ENCODE peak calls at places on chromosome 5, in ten cellular contexts. One of them, this sample, is unnamed.

GRCh38 chr5:150505041-150505511 is 2.9 kb upstream of the NDST1 start:
- DNase-seq in dorsolateral prefrontal cortex: no peak
- DNase-seq in WTC11: no peak
- DNase-seq in NB4: no peak
- DNase-seq in thyroid gland: no peak
- DNase-seq in progenitor cell of endocrine pancreas: no peak
- DNase-seq in K562: no peak
- DNase-seq in transverse colon: no peak
- DNase-seq in HFFc6: no peak
- DNase-seq in psoas muscle: peak
- DNase-seq in this sample: no peak

GRCh38 chr5:149429839-149430721 is 51.0 kb upstream of the IL17B start:
- DNase-seq in dorsolateral prefrontal cortex: no peak
- DNase-seq in WTC11: peak
- DNase-seq in NB4: peak
- DNase-seq in thyroid gland: no peak
- DNase-seq in progenitor cell of endocrine pancreas: no peak
- DNase-seq in K562: peak
- DNase-seq in transverse colon: no peak
- DNase-seq in HFFc6: no peak
- DNase-seq in psoas muscle: peak
- DNase-seq in this sample: no peak

GRCh38 chr5:42366051-42366450 is 57.2 kb upstream of the GHR start:
- DNase-seq in dorsolateral prefrontal cortex: no peak
- DNase-seq in WTC11: no peak
- DNase-seq in NB4: no peak
- DNase-seq in thyroid gland: no peak
- DNase-seq in progenitor cell of endocrine pancreas: no peak
- DNase-seq in K562: no peak
- DNase-seq in transverse colon: no peak
- DNase-seq in HFFc6: no peak
- DNase-seq in psoas muscle: no peak
- DNase-seq in this sample: no peak

GRCh38 chr5:15463231-15463630 is 36.7 kb upstream of the FBXL7 start:
- DNase-seq in dorsolateral prefrontal cortex: peak
- DNase-seq in WTC11: no peak
- DNase-seq in NB4: no peak
- DNase-seq in thyroid gland: no peak
- DNase-seq in progenitor cell of endocrine pancreas: no peak
- DNase-seq in K562: no peak
- DNase-seq in transverse colon: no peak
- DNase-seq in HFFc6: peak
- DNase-seq in psoas muscle: no peak
- DNase-seq in this sample: no peak

GRCh38 chr5:43141211-43141610 is 20.5 kb downstream of the ZNF131 start:
- DNase-seq in dorsolateral prefrontal cortex: no peak
- DNase-seq in WTC11: no peak
- DNase-seq in NB4: no peak
- DNase-seq in thyroid gland: no peak
- DNase-seq in progenitor cell of endocrine pancreas: no peak
- DNase-seq in K562: no peak
- DNase-seq in transverse colon: no peak
- DNase-seq in HFFc6: no peak
- DNase-seq in psoas muscle: no peak
- DNase-seq in this sample: no peak

GRCh38 chr5:124263680-124264491 is 482.6 kb downstream of the ZNF608 start:
- DNase-seq in dorsolateral prefrontal cortex: no peak
- DNase-seq in WTC11: peak
- DNase-seq in NB4: no peak
- DNase-seq in thyroid gland: peak
- DNase-seq in progenitor cell of endocrine pancreas: no peak
- DNase-seq in K562: no peak
- DNase-seq in transverse colon: no peak
- DNase-seq in HFFc6: no peak
- DNase-seq in psoas muscle: no peak
- DNase-seq in this sample: no peak

GRCh38 chr5:6638236-6638635 is 5.0 kb downstream of the SRD5A1 start:
- DNase-seq in dorsolateral prefrontal cortex: no peak
- DNase-seq in WTC11: no peak
- DNase-seq in NB4: peak
- DNase-seq in thyroid gland: no peak
- DNase-seq in progenitor cell of endocrine pancreas: no peak
- DNase-seq in K562: no peak
- DNase-seq in transverse colon: no peak
- DNase-seq in HFFc6: no peak
- DNase-seq in psoas muscle: no peak
- DNase-seq in this sample: no peak

GRCh38 chr5:157203417-157203816 is 22.8 kb downstream of the ITK start:
- DNase-seq in dorsolateral prefrontal cortex: no peak
- DNase-seq in WTC11: no peak
- DNase-seq in NB4: no peak
- DNase-seq in thyroid gland: no peak
- DNase-seq in progenitor cell of endocrine pancreas: no peak
- DNase-seq in K562: no peak
- DNase-seq in transverse colon: no peak
- DNase-seq in HFFc6: no peak
- DNase-seq in psoas muscle: no peak
- DNase-seq in this sample: no peak

GRCh38 chr5:127844631-127845030 is 141.4 kb downstream of the CCDC192 start:
- DNase-seq in dorsolateral prefrontal cortex: peak
- DNase-seq in WTC11: no peak
- DNase-seq in NB4: no peak
- DNase-seq in thyroid gland: no peak
- DNase-seq in progenitor cell of endocrine pancreas: no peak
- DNase-seq in K562: no peak
- DNase-seq in transverse colon: peak
- DNase-seq in HFFc6: no peak
- DNase-seq in psoas muscle: no peak
- DNase-seq in this sample: no peak

GRCh38 chr5:135830384-135831275 is 3.8 kb upstream of the SLC25A48 start:
- DNase-seq in dorsolateral prefrontal cortex: no peak
- DNase-seq in WTC11: no peak
- DNase-seq in NB4: no peak
- DNase-seq in thyroid gland: no peak
- DNase-seq in progenitor cell of endocrine pancreas: no peak
- DNase-seq in K562: no peak
- DNase-seq in transverse colon: no peak
- DNase-seq in HFFc6: no peak
- DNase-seq in psoas muscle: no peak
- DNase-seq in this sample: no peak

GRCh38 chr5:159660401-159660800 is 255.9 kb upstream of the ADRA1B start:
- DNase-seq in dorsolateral prefrontal cortex: no peak
- DNase-seq in WTC11: no peak
- DNase-seq in NB4: no peak
- DNase-seq in thyroid gland: no peak
- DNase-seq in progenitor cell of endocrine pancreas: no peak
- DNase-seq in K562: no peak
- DNase-seq in transverse colon: no peak
- DNase-seq in HFFc6: no peak
- DNase-seq in psoas muscle: no peak
- DNase-seq in this sample: no peak

GRCh38 chr5:134110382-134110781 is 4.1 kb upstream of the TCF7 start:
- DNase-seq in dorsolateral prefrontal cortex: no peak
- DNase-seq in WTC11: no peak
- DNase-seq in NB4: no peak
- DNase-seq in thyroid gland: no peak
- DNase-seq in progenitor cell of endocrine pancreas: no peak
- DNase-seq in K562: no peak
- DNase-seq in transverse colon: no peak
- DNase-seq in HFFc6: no peak
- DNase-seq in psoas muscle: no peak
- DNase-seq in this sample: no peak

GRCh38 chr5:122515709-122516431 is 203.8 kb downstream of the SNCAIP start:
- DNase-seq in dorsolateral prefrontal cortex: no peak
- DNase-seq in WTC11: peak
- DNase-seq in NB4: peak
- DNase-seq in thyroid gland: peak
- DNase-seq in progenitor cell of endocrine pancreas: peak
- DNase-seq in K562: peak
- DNase-seq in transverse colon: peak
- DNase-seq in HFFc6: peak
- DNase-seq in psoas muscle: no peak
- DNase-seq in this sample: peak

GRCh38 chr5:157033071-157033583 is 25.8 kb downstream of the HAVCR1 start:
- DNase-seq in dorsolateral prefrontal cortex: no peak
- DNase-seq in WTC11: no peak
- DNase-seq in NB4: no peak
- DNase-seq in thyroid gland: no peak
- DNase-seq in progenitor cell of endocrine pancreas: no peak
- DNase-seq in K562: no peak
- DNase-seq in transverse colon: no peak
- DNase-seq in HFFc6: no peak
- DNase-seq in psoas muscle: no peak
- DNase-seq in this sample: no peak

DNA sequence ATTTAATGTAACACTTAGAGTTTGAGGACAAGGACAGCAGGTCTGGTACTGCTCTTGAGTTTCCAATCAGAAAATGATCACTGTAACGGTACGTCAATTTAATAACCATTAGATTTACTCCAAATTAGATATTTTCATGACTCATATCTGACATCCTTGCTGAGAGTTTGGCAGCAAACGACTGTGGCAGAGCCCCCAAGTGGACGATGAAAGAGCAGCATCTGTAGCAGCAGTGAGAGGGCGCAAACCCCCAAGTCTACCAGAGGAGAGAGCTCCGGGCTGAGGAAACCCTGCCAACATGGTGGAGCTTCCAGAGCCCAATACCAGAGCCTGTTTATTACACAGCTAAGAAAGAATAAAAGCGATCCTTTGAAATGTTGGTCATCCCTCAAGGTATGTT is 73.2 kb upstream of the EPB41L4A start:
- DNase-seq in dorsolateral prefrontal cortex: no peak
- DNase-seq in WTC11: peak
- DNase-seq in NB4: peak
- DNase-seq in thyroid gland: peak
- DNase-seq in progenitor cell of endocrine pancreas: no peak
- DNase-seq in K562: peak
- DNase-seq in transverse colon: peak
- DNase-seq in HFFc6: peak
- DNase-seq in psoas muscle: peak
- DNase-seq in this sample: peak
- TF ChIP-seq CTCF in dorsolateral prefrontal cortex: peak
- TF ChIP-seq CTCF in WTC11: peak
- TF ChIP-seq CTCF in NB4: peak
- TF ChIP-seq CTCF in thyroid gland: peak
- TF ChIP-seq CTCF in progenitor cell of endocrine pancreas: peak
- TF ChIP-seq CTCF in K562: peak
- TF ChIP-seq CTCF in transverse colon: peak
- TF ChIP-seq CTCF in HFFc6: peak
- TF ChIP-seq CTCF in psoas muscle: peak
- TF ChIP-seq CTCF in this sample: peak

GRCh38 chr5:53037141-53037859 is 48.1 kb downstream of the ITGA2 start:
- DNase-seq in dorsolateral prefrontal cortex: no peak
- DNase-seq in WTC11: no peak
- DNase-seq in NB4: no peak
- DNase-seq in thyroid gland: no peak
- DNase-seq in progenitor cell of endocrine pancreas: no peak
- DNase-seq in K562: no peak
- DNase-seq in transverse colon: no peak
- DNase-seq in HFFc6: peak
- DNase-seq in psoas muscle: no peak
- DNase-seq in this sample: no peak

GRCh38 chr5:53032188-53032587 is 43.0 kb downstream of the ITGA2 start:
- DNase-seq in dorsolateral prefrontal cortex: no peak
- DNase-seq in WTC11: no peak
- DNase-seq in NB4: no peak
- DNase-seq in thyroid gland: no peak
- DNase-seq in progenitor cell of endocrine pancreas: no peak
- DNase-seq in K562: no peak
- DNase-seq in transverse colon: no peak
- DNase-seq in HFFc6: no peak
- DNase-seq in psoas muscle: no peak
- DNase-seq in this sample: no peak

GRCh38 chr5:53034832-53035231 is 45.7 kb downstream of the ITGA2 start:
- DNase-seq in dorsolateral prefrontal cortex: no peak
- DNase-seq in WTC11: no peak
- DNase-seq in NB4: no peak
- DNase-seq in thyroid gland: no peak
- DNase-seq in progenitor cell of endocrine pancreas: no peak
- DNase-seq in K562: no peak
- DNase-seq in transverse colon: no peak
- DNase-seq in HFFc6: no peak
- DNase-seq in psoas muscle: no peak
- DNase-seq in this sample: no peak

GRCh38 chr5:53038196-53038847 is 49.2 kb downstream of the ITGA2 start:
- DNase-seq in dorsolateral prefrontal cortex: no peak
- DNase-seq in WTC11: no peak
- DNase-seq in NB4: no peak
- DNase-seq in thyroid gland: no peak
- DNase-seq in progenitor cell of endocrine pancreas: no peak
- DNase-seq in K562: no peak
- DNase-seq in transverse colon: no peak
- DNase-seq in HFFc6: no peak
- DNase-seq in psoas muscle: peak
- DNase-seq in this sample: no peak

GRCh38 chr5:53035868-53036381 is 46.8 kb downstream of the ITGA2 start:
- DNase-seq in dorsolateral prefrontal cortex: no peak
- DNase-seq in WTC11: no peak
- DNase-seq in NB4: peak
- DNase-seq in thyroid gland: no peak
- DNase-seq in progenitor cell of endocrine pancreas: no peak
- DNase-seq in K562: peak
- DNase-seq in transverse colon: no peak
- DNase-seq in HFFc6: peak
- DNase-seq in psoas muscle: no peak
- DNase-seq in this sample: no peak
- TF ChIP-seq CTCF in dorsolateral prefrontal cortex: no peak
- TF ChIP-seq CTCF in WTC11: no peak
- TF ChIP-seq CTCF in NB4: peak
- TF ChIP-seq CTCF in thyroid gland: no peak
- TF ChIP-seq CTCF in progenitor cell of endocrine pancreas: peak
- TF ChIP-seq CTCF in K562: no peak
- TF ChIP-seq CTCF in transverse colon: peak
- TF ChIP-seq CTCF in HFFc6: peak
- TF ChIP-seq CTCF in psoas muscle: no peak
- TF ChIP-seq CTCF in this sample: peak

GRCh38 chr5:73027361-73027760 is 71.5 kb downstream of the FCHO2 start:
- DNase-seq in dorsolateral prefrontal cortex: no peak
- DNase-seq in WTC11: no peak
- DNase-seq in NB4: no peak
- DNase-seq in thyroid gland: no peak
- DNase-seq in progenitor cell of endocrine pancreas: no peak
- DNase-seq in K562: no peak
- DNase-seq in transverse colon: no peak
- DNase-seq in HFFc6: no peak
- DNase-seq in psoas muscle: no peak
- DNase-seq in this sample: no peak
- TF ChIP-seq CTCF in dorsolateral prefrontal cortex: peak
- TF ChIP-seq CTCF in WTC11: no peak
- TF ChIP-seq CTCF in NB4: no peak
- TF ChIP-seq CTCF in thyroid gland: no peak
- TF ChIP-seq CTCF in progenitor cell of endocrine pancreas: peak
- TF ChIP-seq CTCF in K562: no peak
- TF ChIP-seq CTCF in transverse colon: peak
- TF ChIP-seq CTCF in HFFc6: peak
- TF ChIP-seq CTCF in psoas muscle: peak
- TF ChIP-seq CTCF in this sample: peak

DNA sequence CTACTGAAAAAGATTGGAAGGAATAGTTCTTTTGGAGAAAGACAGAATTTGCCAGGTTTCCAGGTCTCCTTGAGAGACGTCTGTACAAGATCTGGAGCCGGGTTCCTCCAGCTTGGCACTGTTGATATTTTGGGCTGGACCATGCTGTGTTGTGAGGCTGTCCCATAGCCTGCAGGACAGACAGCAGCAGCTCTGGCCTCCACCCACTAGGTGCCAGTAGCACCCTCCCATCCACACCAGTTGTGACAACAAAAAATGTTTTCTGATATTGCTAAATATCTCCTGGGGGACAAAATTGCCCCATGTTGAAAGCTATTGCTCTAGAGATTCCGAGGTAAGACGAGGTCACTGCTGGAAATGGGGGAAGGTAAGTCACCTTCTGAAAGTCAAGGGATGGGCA is 287.7 kb upstream of the DAP start:
- DNase-seq in dorsolateral prefrontal cortex: no peak
- DNase-seq in WTC11: peak
- DNase-seq in NB4: peak
- DNase-seq in thyroid gland: no peak
- DNase-seq in progenitor cell of endocrine pancreas: no peak
- DNase-seq in K562: peak
- DNase-seq in transverse colon: no peak
- DNase-seq in HFFc6: no peak
- DNase-seq in psoas muscle: no peak
- DNase-seq in this sample: no peak
- TF ChIP-seq CTCF in dorsolateral prefrontal cortex: no peak
- TF ChIP-seq CTCF in WTC11: no peak
- TF ChIP-seq CTCF in NB4: peak
- TF ChIP-seq CTCF in thyroid gland: no peak
- TF ChIP-seq CTCF in progenitor cell of endocrine pancreas: no peak
- TF ChIP-seq CTCF in K562: peak
- TF ChIP-seq CTCF in transverse colon: no peak
- TF ChIP-seq CTCF in HFFc6: peak
- TF ChIP-seq CTCF in psoas muscle: no peak
- TF ChIP-seq CTCF in this sample: no peak

This sample was measured in glutamatergic neuron.